ENCODE peak calls at places on chromosomes 4 and X, in seven cellular contexts. J is H1, D is GM12878, V is K562, O is SK-N-SH, Q is HCT116, I is HepG2. H is an unnamed sample.

GRCh38 chr4:168264903-168265302 is 53.6 kb downstream of the DDX60 start:
- DNase-seq in J (no peak), D (no peak), V (no peak), O (no peak), Q (no peak), I (no peak), H (no peak)

GRCh38 chr4:168519576-168519975 is 22.7 kb downstream of the PALLD start:
- DNase-seq in J (no peak), D (no peak), V (no peak), O (no peak), Q (no peak), I (no peak), H (no peak)

GRCh38 chrX:129606918-129607317 is 47.8 kb downstream of the APLN start:
- DNase-seq in J (peak), D (peak), V (peak), O (peak), Q (peak), I (peak), H (no peak)

GRCh38 chr4:184363258-184363657 is 111.1 kb downstream of the IRF2 start:
- DNase-seq in J (no peak), D (no peak), V (no peak), O (no peak), Q (no peak), I (no peak), H (no peak)

GRCh38 chr4:169745291-169745690 is 12.5 kb downstream of the HPF1 start:
- DNase-seq in J (no peak), D (no peak), V (no peak), O (no peak), Q (no peak), I (no peak), H (no peak)

GRCh38 chr4:181301735-181302380 is 941.3 kb upstream of the TENM3 start:
- DNase-seq in J (peak), D (no peak), V (peak), O (no peak), Q (peak), I (peak), H (peak)

GRCh38 chrX:15382809-15383208 is 1.4 kb downstream of the VEGFD start:
- DNase-seq in J (no peak), D (no peak), V (no peak), O (no peak), Q (no peak), I (no peak), H (no peak)

GRCh38 chr4:72971572-72971971 is 97.9 kb downstream of the COX18 start:
- DNase-seq in J (no peak), D (no peak), V (no peak), O (no peak), Q (no peak), I (no peak), H (no peak)

GRCh38 chrX:103688949-103689348 is 2.5 kb upstream of the MORF4L2 start:
- DNase-seq in J (no peak), D (no peak), V (peak), O (peak), Q (no peak), I (peak), H (peak)

GRCh38 chr4:6901669-6902317 is 7.8 kb upstream of the TBC1D14 start:
- DNase-seq in J (no peak), D (no peak), V (no peak), O (no peak), Q (no peak), I (no peak), H (no peak)

GRCh38 chr4:7195546-7196282 is 3.4 kb downstream of the SORCS2 start:
- DNase-seq in J (no peak), D (no peak), V (no peak), O (no peak), Q (no peak), I (no peak), H (no peak)

GRCh38 chr4:8497762-8498161 is 57.2 kb downstream of the TRMT44 start:
- DNase-seq in J (no peak), D (no peak), V (no peak), O (no peak), Q (no peak), I (no peak), H (no peak)

GRCh38 chrX:107823456-107823855 is 2.2 kb upstream of the MID2 start:
- DNase-seq in J (no peak), D (no peak), V (no peak), O (no peak), Q (no peak), I (no peak), H (no peak)

GRCh38 chr4:6023766-6024165 is 5.5 kb upstream of the C4orf50 start:
- DNase-seq in J (no peak), D (no peak), V (no peak), O (no peak), Q (no peak), I (no peak), H (no peak)

GRCh38 chrX:134599173-134599914 is 58.9 kb downstream of the PLAC1 start:
- DNase-seq in J (no peak), D (peak), V (no peak), O (no peak), Q (no peak), I (no peak), H (no peak)

GRCh38 chrX:48648299-48648698 is 35.3 kb upstream of the WAS start:
- DNase-seq in J (peak), D (no peak), V (no peak), O (peak), Q (no peak), I (peak), H (peak)

GRCh38 chrX:150503898-150504219 is 64.6 kb upstream of the MTM1 start:
- DNase-seq in J (no peak), D (no peak), V (no peak), O (no peak), Q (no peak), I (no peak), H (no peak)

GRCh38 chr4:81807927-81808672 is 336.4 kb upstream of the RASGEF1B start:
- DNase-seq in J (no peak), D (no peak), V (no peak), O (no peak), Q (no peak), I (no peak), H (no peak)

GRCh38 chrX:134186362-134187121 is 50.4 kb upstream of the CCDC160 start:
- DNase-seq in J (no peak), D (peak), V (no peak), O (no peak), Q (no peak), I (no peak), H (peak)

GRCh38 chr4:40718571-40718970 is 31.2 kb upstream of the NSUN7 start:
- DNase-seq in J (no peak), D (no peak), V (no peak), O (no peak), Q (no peak), I (no peak), H (peak)

GRCh38 chr4:76723916-76724315 is 174.0 kb downstream of the SOWAHB start:
- DNase-seq in J (no peak), D (no peak), V (no peak), O (no peak), Q (peak), I (no peak), H (no peak)

GRCh38 chr4:138867404-138867803 is 148.2 kb upstream of the NOCT start:
- DNase-seq in J (no peak), D (no peak), V (no peak), O (no peak), Q (no peak), I (no peak), H (no peak)

GRCh38 chr4:76339364-76339763 is 32.8 kb downstream of the STBD1 start:
- DNase-seq in J (no peak), D (no peak), V (no peak), O (no peak), Q (no peak), I (peak), H (no peak)

GRCh38 chrX:107710617-107711391 is 64.8 kb downstream of the TSC22D3 start:
- DNase-seq in J (no peak), D (peak), V (peak), O (no peak), Q (peak), I (peak), H (no peak)

GRCh38 chr4:88146891-88147290 is 11.5 kb downstream of the ABCG2 start:
- DNase-seq in J (no peak), D (no peak), V (no peak), O (no peak), Q (no peak), I (no peak), H (no peak)

GRCh38 chr4:26081795-26082498 is 167.9 kb downstream of the SMIM20 start:
- DNase-seq in J (no peak), D (no peak), V (peak), O (no peak), Q (peak), I (peak), H (peak)

DNA sequence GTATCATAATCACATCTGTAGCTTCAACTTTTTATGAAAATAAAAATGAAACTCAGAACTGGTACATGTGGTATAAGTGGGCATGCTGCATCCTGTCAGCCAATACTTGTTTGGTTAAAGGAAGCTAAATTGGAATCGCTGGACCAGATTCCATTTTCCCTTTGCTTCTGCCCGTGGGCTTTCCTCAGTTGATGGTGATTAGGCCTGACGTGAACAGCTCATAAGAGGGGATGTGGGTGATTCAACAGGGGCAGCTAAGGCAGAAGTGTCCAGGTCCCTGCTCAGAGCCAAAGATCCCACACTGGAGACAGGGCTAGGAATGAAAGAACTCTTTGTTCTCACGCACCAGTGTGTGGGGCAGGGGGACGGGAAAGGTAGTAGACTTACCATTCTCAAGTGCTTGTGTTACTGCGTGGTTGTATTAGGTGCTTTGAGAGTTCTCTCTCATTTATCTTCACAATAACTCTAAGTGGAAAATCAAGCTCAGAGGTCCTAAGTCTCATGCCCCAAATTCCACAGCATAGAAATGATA is 63.2 kb upstream of the GUCY1A1 start:
- DNase-seq in J (no peak), D (no peak), V (no peak), O (no peak), Q (no peak), I (no peak), H (no peak)
- TF ChIP-seq JUND in J (no peak), D (no peak), V (no peak), O (no peak), Q (no peak), I (no peak), H (no peak)

DNA sequence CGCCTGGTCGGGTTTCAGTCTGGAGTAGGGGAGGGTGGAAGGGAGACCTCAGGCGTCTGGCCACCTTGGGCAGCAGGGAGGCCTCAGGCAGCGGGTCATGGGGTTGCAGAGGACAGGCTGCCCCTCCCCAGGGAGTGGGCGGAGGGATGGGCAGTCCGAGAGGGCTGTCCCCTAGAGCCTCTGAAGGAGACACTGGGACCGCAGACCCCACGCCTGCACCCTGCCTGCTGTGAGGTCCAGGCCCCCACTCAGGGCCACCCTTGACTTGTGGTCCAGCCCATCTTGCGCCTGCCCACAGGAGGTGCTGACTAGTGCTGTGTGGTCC is 16.5 kb downstream of the FGFRL1 start:
- DNase-seq in J (no peak), D (no peak), V (peak), O (no peak), Q (no peak), I (no peak), H (no peak)
- TF ChIP-seq JUND in J (no peak), D (no peak), V (no peak), O (no peak), Q (no peak), I (no peak), H (no peak)

GRCh38 chrX:45623266-45623665 is 422.6 kb upstream of the DIPK2B start:
- DNase-seq in J (no peak), D (no peak), V (no peak), O (no peak), Q (no peak), I (no peak), H (peak)
- TF ChIP-seq JUND in J (no peak), D (no peak), V (no peak), O (peak), Q (no peak), I (no peak), H (no peak)

DNA sequence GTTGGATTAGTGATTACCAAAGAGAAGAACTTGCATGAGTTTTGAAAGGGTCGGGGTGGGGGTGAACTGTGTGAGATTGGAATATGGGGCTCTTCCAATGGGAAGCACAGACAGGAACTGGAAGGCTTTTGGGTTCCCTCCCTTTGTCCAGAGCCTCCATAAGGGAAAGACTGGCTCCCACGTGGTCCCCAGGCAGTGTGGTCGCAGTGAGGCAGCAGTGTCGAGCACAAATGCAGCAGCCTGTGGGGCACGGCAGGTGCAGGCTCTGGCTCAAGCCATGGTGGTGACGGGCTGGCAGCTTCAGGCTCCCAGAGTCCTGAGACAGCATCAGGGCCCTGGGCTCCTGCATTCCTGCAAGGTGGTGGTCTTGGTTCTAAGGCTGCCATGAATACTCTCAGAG is 45.5 kb downstream of the VCX2 start:
- DNase-seq in J (no peak), D (no peak), V (no peak), O (no peak), Q (no peak), I (no peak), H (no peak)
- TF ChIP-seq JUND in J (no peak), D (no peak), V (no peak), O (no peak), Q (no peak), I (no peak), H (no peak)

DNA sequence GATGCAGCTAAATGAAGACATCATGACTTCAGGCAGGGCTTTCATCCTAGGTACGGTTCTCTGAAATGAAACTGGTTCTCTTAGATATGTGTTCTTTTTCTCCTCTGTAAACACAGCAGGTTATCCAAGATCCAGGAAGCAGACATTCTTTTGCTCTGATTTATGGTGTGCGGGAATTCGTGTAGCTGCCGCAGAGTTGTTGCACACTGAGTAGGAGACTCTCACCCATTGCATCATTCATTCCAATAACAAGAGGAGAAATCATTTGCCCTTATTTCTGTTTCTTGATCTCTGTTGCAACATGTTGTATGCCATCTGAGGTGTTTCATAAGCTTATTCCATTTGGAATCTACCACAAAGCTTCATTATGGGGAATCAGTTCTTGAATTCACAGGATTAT is 133.6 kb upstream of the VCX2 start:
- DNase-seq in J (no peak), D (no peak), V (no peak), O (no peak), Q (no peak), I (no peak), H (no peak)
- TF ChIP-seq JUND in J (no peak), D (no peak), V (no peak), O (no peak), Q (no peak), I (no peak), H (no peak)

GRCh38 chr4:14564281-14564680 is 438.0 kb upstream of the CPEB2 start:
- DNase-seq in J (no peak), D (no peak), V (no peak), O (no peak), Q (no peak), I (no peak), H (no peak)

GRCh38 chr4:14560577-14560976 is 441.7 kb upstream of the CPEB2 start:
- DNase-seq in J (no peak), D (no peak), V (no peak), O (no peak), Q (no peak), I (no peak), H (no peak)

GRCh38 chr4:14568356-14568755 is 433.9 kb upstream of the CPEB2 start:
- DNase-seq in J (no peak), D (no peak), V (no peak), O (no peak), Q (no peak), I (no peak), H (no peak)

GRCh38 chr4:14562901-14563300 is 439.4 kb upstream of the CPEB2 start:
- DNase-seq in J (no peak), D (no peak), V (no peak), O (peak), Q (no peak), I (no peak), H (no peak)

GRCh38 chr4:14566518-14566917 is 435.8 kb upstream of the CPEB2 start:
- DNase-seq in J (no peak), D (no peak), V (no peak), O (no peak), Q (no peak), I (no peak), H (no peak)
- TF ChIP-seq JUND in J (no peak), D (no peak), V (no peak), O (no peak), Q (no peak), I (no peak), H (no peak)

DNA sequence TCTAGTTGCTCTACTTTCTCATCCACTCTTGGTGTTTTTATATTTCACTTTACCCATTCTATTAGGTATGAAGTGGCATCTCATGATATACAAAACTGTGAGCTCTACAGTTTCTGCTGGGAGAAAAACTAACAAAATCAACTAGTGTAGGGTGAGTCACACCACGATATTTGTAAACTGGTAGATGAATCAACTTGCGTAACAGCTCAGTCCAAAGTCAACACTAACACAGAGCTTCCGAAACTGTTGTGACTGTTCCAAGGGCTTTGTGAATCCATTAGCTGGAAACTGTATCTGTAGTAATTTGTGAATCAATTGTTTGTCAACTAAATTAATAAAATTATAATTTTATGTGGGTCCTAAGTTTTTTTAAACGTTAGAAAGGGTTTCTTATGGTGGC is 119.8 kb upstream of the TSPAN5 start:
- DNase-seq in J (no peak), D (no peak), V (no peak), O (no peak), Q (no peak), I (peak), H (peak)
- TF ChIP-seq JUND in J (no peak), D (no peak), V (peak), O (no peak), Q (no peak), I (peak), H (no peak)

H was measured in T47D.